ENCODE peak calls at places on chromosome 9, in six cellular contexts. D, W, T, G, N and I are unnamed samples. For H3K36me3, the result is how much of the 10 kb centered on the place peaks cover.

GRCh38 chr9:3751125-3751758 is 225.4 kb upstream of the RFX3 start:
- DNase-seq in D (no peak), W (no peak), T (no peak), G (no peak), N (no peak), I (no peak)

GRCh38 chr9:99416007-99416406 is 193.9 kb downstream of the SEC61B start:
- DNase-seq in D (no peak), W (no peak), T (no peak), G (no peak), N (no peak), I (no peak)

GRCh38 chr9:98083059-98083458 is 26.5 kb downstream of the NANS start:
- DNase-seq in D (peak), W (no peak), T (no peak), G (no peak), N (peak), I (no peak)

GRCh38 chr9:85599540-85600140 is 142.1 kb downstream of the AGTPBP1 start:
- DNase-seq in D (no peak), W (no peak), T (no peak), G (no peak), N (no peak), I (no peak)

GRCh38 chr9:4746278-4746677 is 5.3 kb upstream of the AK3 start:
- DNase-seq in D (no peak), W (no peak), T (no peak), G (no peak), N (no peak), I (no peak)

GRCh38 chr9:133604856-133605255 is 4.3 kb downstream of the FAM163B start:
- DNase-seq in D (no peak), W (no peak), T (no peak), G (no peak), N (no peak), I (no peak)

GRCh38 chr9:75612754-75613153 is 277.7 kb upstream of the PCSK5 start:
- DNase-seq in D (no peak), W (no peak), T (no peak), G (no peak), N (no peak), I (no peak)

GRCh38 chr9:137044502-137045177 is 1.3 kb downstream of the NPDC1 start:
- DNase-seq in D (peak), W (no peak), T (no peak), G (peak), N (peak), I (no peak)

GRCh38 chr9:91948423-91949292 is 1.4 kb downstream of the ROR2 start:
- DNase-seq in D (peak), W (peak), T (peak), G (peak), N (no peak), I (no peak)

GRCh38 chr9:92992549-92992948 is 45.2 kb downstream of the FGD3 start:
- DNase-seq in D (no peak), W (no peak), T (no peak), G (no peak), N (no peak), I (no peak)

GRCh38 chr9:120730661-120731514 is 16.6 kb upstream of the MEGF9 start:
- DNase-seq in D (no peak), W (no peak), T (no peak), G (peak), N (peak), I (no peak)

GRCh38 chr9:13171261-13171660 is 108.2 kb downstream of the MPDZ start:
- DNase-seq in D (no peak), W (no peak), T (no peak), G (no peak), N (no peak), I (no peak)

GRCh38 chr9:27162045-27162444 is 53.0 kb downstream of the TEK start:
- DNase-seq in D (no peak), W (no peak), T (no peak), G (no peak), N (peak), I (no peak)

GRCh38 chr9:97895695-97896332 is 26.5 kb downstream of the TRMO start:
- DNase-seq in D (no peak), W (peak), T (no peak), G (no peak), N (no peak), I (no peak)

GRCh38 chr9:124835026-124835501 is 18.2 kb upstream of the WDR38 start:
- DNase-seq in D (peak), W (no peak), T (peak), G (peak), N (peak), I (no peak)

GRCh38 chr9:114366334-114367128 is 21.3 kb downstream of the AKNA start:
- DNase-seq in D (peak), W (no peak), T (no peak), G (no peak), N (no peak), I (no peak)

GRCh38 chr9:73370053-73370452 is 218.4 kb downstream of the ANXA1 start:
- DNase-seq in D (no peak), W (no peak), T (no peak), G (no peak), N (no peak), I (no peak)

GRCh38 chr9:116566677-116567488 is 120.2 kb upstream of the TRIM32 start:
- DNase-seq in D (no peak), W (no peak), T (no peak), G (peak), N (no peak), I (no peak)

GRCh38 chr9:15244001-15244441 is 63.0 kb downstream of the TTC39B start:
- DNase-seq in D (no peak), W (no peak), T (no peak), G (no peak), N (peak), I (no peak)

GRCh38 chr9:1890806-1891205 is 124.3 kb upstream of the SMARCA2 start:
- DNase-seq in D (no peak), W (no peak), T (no peak), G (no peak), N (no peak), I (no peak)

GRCh38 chr9:27888661-27889295 is 315.5 kb upstream of the C9orf72 start:
- DNase-seq in D (peak), W (peak), T (no peak), G (peak), N (no peak), I (peak)

GRCh38 chr9:112050544-112051475 is 124.3 kb downstream of the SUSD1 start:
- DNase-seq in D (peak), W (no peak), T (peak), G (no peak), N (peak), I (no peak)

GRCh38 chr9:77177894-77178794 is 810 bp downstream of the VPS13A start:
- DNase-seq in D (peak), W (no peak), T (peak), G (peak), N (peak), I (peak)

GRCh38 chr9:72322259-72322658 is 42.7 kb downstream of the ZFAND5 start:
- DNase-seq in D (no peak), W (no peak), T (no peak), G (no peak), N (no peak), I (no peak)

GRCh38 chr9:83312543-83312942 is 225.7 kb downstream of the FRMD3 start:
- DNase-seq in D (no peak), W (no peak), T (no peak), G (no peak), N (no peak), I (no peak)

GRCh38 chr9:38032266-38032830 is 36.7 kb downstream of the SHB start:
- DNase-seq in D (peak), W (no peak), T (peak), G (peak), N (peak), I (no peak)

GRCh38 chr9:1198085-1198484 is 147.9 kb downstream of the DMRT2 start:
- DNase-seq in D (no peak), W (no peak), T (no peak), G (no peak), N (no peak), I (no peak)

GRCh38 chr9:69946800-69947437 is 96.7 kb upstream of the MAMDC2 start:
- DNase-seq in D (no peak), W (peak), T (no peak), G (no peak), N (peak), I (no peak)

GRCh38 chr9:18296702-18297531 is 177.0 kb upstream of the ADAMTSL1 start:
- DNase-seq in D (no peak), W (no peak), T (no peak), G (no peak), N (peak), I (no peak)

GRCh38 chr9:5364294-5364990 is 24.8 kb upstream of the RLN1 start:
- DNase-seq in D (no peak), W (no peak), T (no peak), G (no peak), N (peak), I (no peak)

DNA sequence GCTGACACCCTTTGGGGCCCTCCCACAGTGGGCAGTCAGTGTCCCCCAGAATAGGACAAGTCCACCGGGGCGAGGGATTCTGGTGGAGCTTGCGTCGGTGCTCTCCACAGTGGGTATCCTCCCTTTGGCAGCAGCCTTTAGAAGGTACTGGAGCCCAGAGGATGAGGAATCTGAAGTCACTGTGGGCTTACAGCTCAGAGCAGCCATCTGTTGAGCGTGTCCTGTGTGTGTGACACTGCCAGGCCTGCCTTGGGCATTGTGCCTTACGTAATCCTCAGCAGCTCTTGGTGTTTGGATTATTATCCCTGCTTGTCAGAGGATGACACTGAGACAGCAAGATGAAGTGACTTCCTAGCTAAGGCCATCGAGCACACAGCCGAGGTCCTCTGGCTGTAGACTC is 12.6 kb downstream of the URM1 start:
- DNase-seq in D (no peak), W (no peak), T (no peak), G (no peak), N (no peak), I (no peak)
- H3K36me3 ChIP-seq in D (under half), W (under half), T (half or more), G (half or more), N (under half), I (half or more)

GRCh38 chr9:135268981-135269380 is 181.5 kb downstream of the OLFM1 start:
- DNase-seq in D (no peak), W (no peak), T (no peak), G (no peak), N (no peak), I (no peak)

GRCh38 chr9:135272608-135273007 is 185.1 kb downstream of the OLFM1 start:
- DNase-seq in D (no peak), W (no peak), T (no peak), G (no peak), N (no peak), I (no peak)

GRCh38 chr9:135273077-135273476 is 185.6 kb downstream of the OLFM1 start:
- DNase-seq in D (no peak), W (no peak), T (no peak), G (no peak), N (no peak), I (no peak)

GRCh38 chr9:135267410-135267809 is 179.9 kb downstream of the OLFM1 start:
- DNase-seq in D (no peak), W (no peak), T (no peak), G (no peak), N (no peak), I (no peak)

DNA sequence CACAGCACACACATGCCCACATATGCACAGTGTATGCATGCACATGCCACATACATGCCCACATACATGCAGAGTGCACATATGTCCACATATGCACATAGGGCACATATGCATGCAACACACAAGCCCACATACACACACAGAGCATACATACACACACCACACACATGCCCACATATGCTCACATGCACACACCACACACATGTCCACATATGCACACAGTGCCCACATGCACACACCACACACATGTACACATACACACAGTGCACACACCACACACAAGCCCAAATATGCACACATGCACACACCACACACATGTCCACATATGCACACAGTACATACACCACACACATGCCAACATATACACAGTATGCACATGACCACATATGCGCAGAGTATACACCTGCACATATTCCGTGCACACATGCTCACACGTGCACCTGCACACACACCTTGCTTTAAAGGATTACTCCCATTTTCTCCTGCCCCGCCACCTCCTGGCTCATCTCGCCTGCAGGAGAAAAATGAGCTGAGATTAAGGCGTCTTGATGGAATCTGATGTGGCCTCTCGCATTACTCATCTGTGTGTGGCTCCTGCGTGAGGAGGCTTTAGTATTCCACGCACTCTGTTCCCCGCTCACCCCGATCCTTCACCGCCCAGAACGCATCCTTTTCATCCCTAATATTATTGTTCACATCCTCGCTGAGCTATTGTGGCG is 182.6 kb downstream of the OLFM1 start:
- DNase-seq in D (no peak), W (no peak), T (no peak), G (no peak), N (no peak), I (no peak)
- TF ChIP-seq POLR2AphosphoS5 in D (no peak), W (no peak), T (no peak), G (no peak), N (no peak), I (no peak)

GRCh38 chr9:123107639-123108285 is 74.3 kb downstream of the GPR21 start:
- DNase-seq in D (no peak), W (no peak), T (no peak), G (no peak), N (no peak), I (no peak)
- H3K36me3 ChIP-seq in D (under half), W (under half), T (half or more), G (half or more), N (under half), I (half or more)

GRCh38 chr9:131459056-131459455 is 43.7 kb upstream of the POMT1 start:
- DNase-seq in D (no peak), W (no peak), T (no peak), G (no peak), N (no peak), I (peak)

GRCh38 chr9:131464354-131465000 is 38.2 kb upstream of the POMT1 start:
- DNase-seq in D (no peak), W (no peak), T (peak), G (no peak), N (peak), I (peak)

GRCh38 chr9:131457746-131458145 is 45.0 kb upstream of the POMT1 start:
- DNase-seq in D (no peak), W (no peak), T (no peak), G (no peak), N (no peak), I (peak)

GRCh38 chr9:131461166-131461565 is 41.6 kb upstream of the POMT1 start:
- DNase-seq in D (no peak), W (no peak), T (no peak), G (no peak), N (no peak), I (peak)
- TF ChIP-seq POLR2AphosphoS5 in D (no peak), W (no peak), T (no peak), G (no peak), N (no peak), I (peak)

DNA sequence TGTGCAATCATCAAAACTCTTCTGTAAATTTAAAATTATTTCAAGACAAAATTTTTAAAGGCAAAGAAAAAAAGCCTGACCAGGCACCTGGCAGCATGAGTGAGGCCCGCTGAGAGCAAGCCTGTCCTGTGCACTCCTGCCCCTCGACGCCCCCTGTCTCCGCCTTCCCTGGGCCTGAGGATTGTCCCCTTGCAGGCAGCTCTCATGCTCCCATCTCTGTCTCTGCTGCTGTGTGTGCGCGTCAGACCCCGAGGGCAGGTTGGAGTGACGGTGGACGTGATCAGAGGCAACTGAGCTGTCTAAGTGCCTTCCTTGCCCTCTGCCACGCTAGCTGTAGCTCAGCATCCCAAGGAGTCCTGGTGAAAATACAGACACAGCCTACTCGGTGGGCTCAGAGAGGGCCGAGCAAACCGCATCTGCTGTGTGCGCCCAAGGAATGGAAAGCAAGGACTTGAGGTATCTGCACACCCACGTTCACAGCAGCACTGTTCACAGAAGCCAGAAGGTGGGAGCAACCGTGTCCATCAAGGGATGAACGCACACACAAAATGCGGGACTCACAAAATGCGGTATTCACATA is 65.5 kb downstream of the SECISBP2 start:
- DNase-seq in D (no peak), W (no peak), T (no peak), G (no peak), N (no peak), I (no peak)
- H3K36me3 ChIP-seq in D (under half), W (under half), T (under half), G (under half), N (under half), I (half or more)

GRCh38 chr9:34252670-34253459 is 74.0 kb downstream of the UBAP1 start:
- DNase-seq in D (no peak), W (peak), T (peak), G (peak), N (peak), I (peak)
- TF ChIP-seq POLR2AphosphoS5 in D (no peak), W (no peak), T (no peak), G (no peak), N (no peak), I (no peak)

GRCh38 chr9:88437210-88438146 is 49.2 kb downstream of the SPIN1 start:
- DNase-seq in D (no peak), W (no peak), T (no peak), G (no peak), N (no peak), I (no peak)

GRCh38 chr9:88438819-88439218 is 50.6 kb downstream of the SPIN1 start:
- DNase-seq in D (no peak), W (no peak), T (no peak), G (no peak), N (no peak), I (no peak)

GRCh38 chr9:88436379-88436778 is 48.1 kb downstream of the SPIN1 start:
- DNase-seq in D (no peak), W (no peak), T (no peak), G (no peak), N (no peak), I (no peak)

GRCh38 chr9:88429595-88430430 is 41.6 kb downstream of the SPIN1 start:
- DNase-seq in D (no peak), W (no peak), T (no peak), G (no peak), N (peak), I (no peak)

DNA sequence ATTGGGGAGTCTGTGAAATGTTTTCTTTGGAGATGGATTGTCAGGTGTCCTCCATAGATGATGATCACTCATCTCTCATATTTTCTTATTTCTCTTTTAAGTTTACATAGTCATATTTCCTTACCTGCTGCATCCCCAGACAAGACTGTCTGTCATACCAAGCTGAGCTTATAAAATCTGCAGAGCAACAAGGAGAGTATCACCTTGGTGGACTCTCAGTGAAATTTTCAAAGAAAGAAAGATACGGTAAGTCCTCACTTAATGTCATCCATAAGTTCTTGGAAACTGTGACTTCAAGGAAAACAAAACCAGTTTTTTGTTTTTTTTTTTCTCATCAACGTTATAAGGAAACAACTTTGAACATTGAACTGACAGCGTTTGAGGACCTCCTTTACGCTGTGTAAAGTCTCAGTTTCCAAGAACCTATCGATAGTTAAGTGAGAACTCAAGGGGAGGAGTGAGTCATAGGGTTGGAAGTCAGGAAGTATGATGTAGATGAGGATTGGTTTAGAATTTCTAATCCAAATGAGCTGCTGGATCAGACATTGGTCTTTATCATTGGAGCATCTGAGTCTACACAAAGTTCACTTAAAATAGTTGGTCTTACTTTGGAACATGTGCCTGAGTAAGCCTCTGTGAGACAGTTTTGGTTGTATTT is 45.5 kb downstream of the SPIN1 start:
- DNase-seq in D (no peak), W (no peak), T (no peak), G (no peak), N (no peak), I (no peak)
- H3K36me3 ChIP-seq in D (under half), W (under half), T (under half), G (under half), N (under half), I (under half)